ENCODE peak calls at places on chromosomes 7 and 10, in seven cellular contexts. One of them, this sample, is unnamed.

GRCh38 chr10:28201666-28202400 is 101.0 kb downstream of the MPP7 start:
- DNase-seq in colonic mucosa: no peak
- DNase-seq in sigmoid colon: no peak
- DNase-seq in OCI-M1: no peak
- DNase-seq in activated T-helper 1 cell treated with Interleukin-2 at 50 U/mL for 16 hours: no peak
- DNase-seq in activated CD8-positive, alpha-beta memory T cell treated with anti-CD3 and anti-CD28 coated beads for 24 hours: no peak
- DNase-seq in nephron progenitor cell: no peak
- DNase-seq in this sample: no peak

GRCh38 chr7:130322615-130323014 is 22.0 kb upstream of the CPA5 start:
- DNase-seq in activated CD8-positive, alpha-beta memory T cell treated with anti-CD3 and anti-CD28 coated beads for 24 hours: no peak
- DNase-seq in sigmoid colon: no peak
- DNase-seq in colonic mucosa: no peak
- DNase-seq in OCI-M1: no peak
- DNase-seq in nephron progenitor cell: no peak
- DNase-seq in activated T-helper 1 cell treated with Interleukin-2 at 50 U/mL for 16 hours: no peak
- DNase-seq in this sample: no peak

GRCh38 chr7:82364671-82365070 is 78.9 kb downstream of the CACNA2D1 start:
- DNase-seq in colonic mucosa: no peak
- DNase-seq in activated T-helper 1 cell treated with Interleukin-2 at 50 U/mL for 16 hours: no peak
- DNase-seq in nephron progenitor cell: no peak
- DNase-seq in sigmoid colon: no peak
- DNase-seq in OCI-M1: no peak
- DNase-seq in activated CD8-positive, alpha-beta memory T cell treated with anti-CD3 and anti-CD28 coated beads for 24 hours: no peak
- DNase-seq in this sample: no peak

GRCh38 chr7:84154991-84155781 is 39.4 kb downstream of the SEMA3A start:
- DNase-seq in activated T-helper 1 cell treated with Interleukin-2 at 50 U/mL for 16 hours: no peak
- DNase-seq in OCI-M1: no peak
- DNase-seq in colonic mucosa: no peak
- DNase-seq in sigmoid colon: no peak
- DNase-seq in nephron progenitor cell: no peak
- DNase-seq in activated CD8-positive, alpha-beta memory T cell treated with anti-CD3 and anti-CD28 coated beads for 24 hours: no peak
- DNase-seq in this sample: no peak

GRCh38 chr7:120742370-120742769 is 115.6 kb downstream of the TSPAN12 start:
- DNase-seq in activated T-helper 1 cell treated with Interleukin-2 at 50 U/mL for 16 hours: no peak
- DNase-seq in activated CD8-positive, alpha-beta memory T cell treated with anti-CD3 and anti-CD28 coated beads for 24 hours: no peak
- DNase-seq in colonic mucosa: no peak
- DNase-seq in nephron progenitor cell: peak; percentile 15
- DNase-seq in OCI-M1: no peak
- DNase-seq in sigmoid colon: no peak
- DNase-seq in this sample: no peak

GRCh38 chr7:111223802-111224253 is 132.9 kb downstream of the LRRN3 start:
- DNase-seq in OCI-M1: peak; percentile 91
- DNase-seq in nephron progenitor cell: no peak
- DNase-seq in sigmoid colon: no peak
- DNase-seq in activated CD8-positive, alpha-beta memory T cell treated with anti-CD3 and anti-CD28 coated beads for 24 hours: no peak
- DNase-seq in activated T-helper 1 cell treated with Interleukin-2 at 50 U/mL for 16 hours: no peak
- DNase-seq in colonic mucosa: no peak
- DNase-seq in this sample: no peak

GRCh38 chr10:124624006-124624405 is 120.2 kb downstream of the FAM53B start:
- DNase-seq in OCI-M1: no peak
- DNase-seq in nephron progenitor cell: no peak
- DNase-seq in activated T-helper 1 cell treated with Interleukin-2 at 50 U/mL for 16 hours: no peak
- DNase-seq in colonic mucosa: no peak
- DNase-seq in sigmoid colon: no peak
- DNase-seq in activated CD8-positive, alpha-beta memory T cell treated with anti-CD3 and anti-CD28 coated beads for 24 hours: no peak
- DNase-seq in this sample: no peak

GRCh38 chr7:30888783-30889182 is 22.9 kb upstream of the AQP1 start:
- DNase-seq in colonic mucosa: no peak
- DNase-seq in nephron progenitor cell: no peak
- DNase-seq in OCI-M1: no peak
- DNase-seq in sigmoid colon: peak; percentile 79
- DNase-seq in activated CD8-positive, alpha-beta memory T cell treated with anti-CD3 and anti-CD28 coated beads for 24 hours: no peak
- DNase-seq in activated T-helper 1 cell treated with Interleukin-2 at 50 U/mL for 16 hours: no peak
- DNase-seq in this sample: no peak

GRCh38 chr7:70093496-70093895 is 495.2 kb downstream of the AUTS2 start:
- DNase-seq in activated T-helper 1 cell treated with Interleukin-2 at 50 U/mL for 16 hours: no peak
- DNase-seq in OCI-M1: no peak
- DNase-seq in nephron progenitor cell: no peak
- DNase-seq in colonic mucosa: no peak
- DNase-seq in activated CD8-positive, alpha-beta memory T cell treated with anti-CD3 and anti-CD28 coated beads for 24 hours: no peak
- DNase-seq in sigmoid colon: no peak
- DNase-seq in this sample: no peak

GRCh38 chr10:125158528-125159485 is 1.6 kb downstream of the CTBP2 start:
- DNase-seq in sigmoid colon: peak; percentile 71
- DNase-seq in nephron progenitor cell: peak; percentile 49
- DNase-seq in colonic mucosa: peak; percentile 71
- DNase-seq in activated CD8-positive, alpha-beta memory T cell treated with anti-CD3 and anti-CD28 coated beads for 24 hours: no peak
- DNase-seq in OCI-M1: peak; percentile 79
- DNase-seq in activated T-helper 1 cell treated with Interleukin-2 at 50 U/mL for 16 hours: no peak
- DNase-seq in this sample: no peak

GRCh38 chr10:113958631-113959382 is 84.9 kb upstream of the ADRB1 start:
- DNase-seq in nephron progenitor cell: no peak
- DNase-seq in activated T-helper 1 cell treated with Interleukin-2 at 50 U/mL for 16 hours: no peak
- DNase-seq in sigmoid colon: no peak
- DNase-seq in colonic mucosa: peak; percentile 76
- DNase-seq in activated CD8-positive, alpha-beta memory T cell treated with anti-CD3 and anti-CD28 coated beads for 24 hours: no peak
- DNase-seq in OCI-M1: no peak
- DNase-seq in this sample: no peak

GRCh38 chr7:151705744-151706567 is 171.0 kb downstream of the PRKAG2 start:
- DNase-seq in activated T-helper 1 cell treated with Interleukin-2 at 50 U/mL for 16 hours: no peak
- DNase-seq in OCI-M1: no peak
- DNase-seq in sigmoid colon: no peak
- DNase-seq in nephron progenitor cell: peak; percentile 45
- DNase-seq in activated CD8-positive, alpha-beta memory T cell treated with anti-CD3 and anti-CD28 coated beads for 24 hours: peak; percentile 63
- DNase-seq in colonic mucosa: peak; percentile 33
- DNase-seq in this sample: peak; percentile 42

GRCh38 chr7:121081327-121081936 is 92.9 kb downstream of the CPED1 start:
- DNase-seq in OCI-M1: peak; percentile 84
- DNase-seq in activated CD8-positive, alpha-beta memory T cell treated with anti-CD3 and anti-CD28 coated beads for 24 hours: no peak
- DNase-seq in colonic mucosa: no peak
- DNase-seq in nephron progenitor cell: peak; percentile 4
- DNase-seq in sigmoid colon: no peak
- DNase-seq in activated T-helper 1 cell treated with Interleukin-2 at 50 U/mL for 16 hours: no peak
- DNase-seq in this sample: peak; percentile 82

GRCh38 chr7:34064511-34065158 is 159.3 kb downstream of the BMPER start:
- DNase-seq in sigmoid colon: no peak
- DNase-seq in colonic mucosa: no peak
- DNase-seq in activated T-helper 1 cell treated with Interleukin-2 at 50 U/mL for 16 hours: no peak
- DNase-seq in nephron progenitor cell: no peak
- DNase-seq in OCI-M1: no peak
- DNase-seq in activated CD8-positive, alpha-beta memory T cell treated with anti-CD3 and anti-CD28 coated beads for 24 hours: no peak
- DNase-seq in this sample: no peak

GRCh38 chr7:19944363-19945120 is 171.1 kb upstream of the TMEM196 start:
- DNase-seq in OCI-M1: no peak
- DNase-seq in nephron progenitor cell: no peak
- DNase-seq in colonic mucosa: no peak
- DNase-seq in activated T-helper 1 cell treated with Interleukin-2 at 50 U/mL for 16 hours: no peak
- DNase-seq in activated CD8-positive, alpha-beta memory T cell treated with anti-CD3 and anti-CD28 coated beads for 24 hours: no peak
- DNase-seq in sigmoid colon: no peak
- DNase-seq in this sample: no peak

GRCh38 chr7:55192718-55193117 is 172.4 kb upstream of the LANCL2 start:
- DNase-seq in colonic mucosa: no peak
- DNase-seq in sigmoid colon: no peak
- DNase-seq in activated T-helper 1 cell treated with Interleukin-2 at 50 U/mL for 16 hours: no peak
- DNase-seq in activated CD8-positive, alpha-beta memory T cell treated with anti-CD3 and anti-CD28 coated beads for 24 hours: peak; percentile 4
- DNase-seq in nephron progenitor cell: no peak
- DNase-seq in OCI-M1: no peak
- DNase-seq in this sample: no peak

GRCh38 chr7:1083729-1084657 is 3.9 kb upstream of the GPER1 start:
- DNase-seq in activated T-helper 1 cell treated with Interleukin-2 at 50 U/mL for 16 hours: no peak
- DNase-seq in activated CD8-positive, alpha-beta memory T cell treated with anti-CD3 and anti-CD28 coated beads for 24 hours: no peak
- DNase-seq in nephron progenitor cell: no peak
- DNase-seq in colonic mucosa: peak; percentile 88
- DNase-seq in OCI-M1: no peak
- DNase-seq in sigmoid colon: no peak
- DNase-seq in this sample: no peak

GRCh38 chr10:35783305-35783838 is 141.3 kb upstream of the FZD8 start:
- DNase-seq in nephron progenitor cell: no peak
- DNase-seq in OCI-M1: no peak
- DNase-seq in sigmoid colon: no peak
- DNase-seq in colonic mucosa: no peak
- DNase-seq in activated CD8-positive, alpha-beta memory T cell treated with anti-CD3 and anti-CD28 coated beads for 24 hours: no peak
- DNase-seq in activated T-helper 1 cell treated with Interleukin-2 at 50 U/mL for 16 hours: no peak
- DNase-seq in this sample: no peak

GRCh38 chr10:68813554-68813953 is 13.8 kb upstream of the STOX1 start:
- DNase-seq in sigmoid colon: no peak
- DNase-seq in activated T-helper 1 cell treated with Interleukin-2 at 50 U/mL for 16 hours: no peak
- DNase-seq in activated CD8-positive, alpha-beta memory T cell treated with anti-CD3 and anti-CD28 coated beads for 24 hours: no peak
- DNase-seq in colonic mucosa: no peak
- DNase-seq in nephron progenitor cell: no peak
- DNase-seq in OCI-M1: no peak
- DNase-seq in this sample: no peak

GRCh38 chr7:76380623-76380966 is 21.8 kb upstream of the YWHAG start:
- DNase-seq in OCI-M1: no peak
- DNase-seq in nephron progenitor cell: no peak
- DNase-seq in sigmoid colon: no peak
- DNase-seq in colonic mucosa: no peak
- DNase-seq in activated T-helper 1 cell treated with Interleukin-2 at 50 U/mL for 16 hours: no peak
- DNase-seq in activated CD8-positive, alpha-beta memory T cell treated with anti-CD3 and anti-CD28 coated beads for 24 hours: no peak
- DNase-seq in this sample: no peak

GRCh38 chr10:68871731-68872342 is 29.3 kb upstream of the DDX50 start:
- DNase-seq in OCI-M1: no peak
- DNase-seq in nephron progenitor cell: no peak
- DNase-seq in sigmoid colon: no peak
- DNase-seq in colonic mucosa: no peak
- DNase-seq in activated CD8-positive, alpha-beta memory T cell treated with anti-CD3 and anti-CD28 coated beads for 24 hours: no peak
- DNase-seq in activated T-helper 1 cell treated with Interleukin-2 at 50 U/mL for 16 hours: no peak
- DNase-seq in this sample: no peak

GRCh38 chr7:80732635-80733034 is 94.2 kb downstream of the CD36 start:
- DNase-seq in activated CD8-positive, alpha-beta memory T cell treated with anti-CD3 and anti-CD28 coated beads for 24 hours: no peak
- DNase-seq in colonic mucosa: no peak
- DNase-seq in activated T-helper 1 cell treated with Interleukin-2 at 50 U/mL for 16 hours: no peak
- DNase-seq in nephron progenitor cell: no peak
- DNase-seq in sigmoid colon: no peak
- DNase-seq in OCI-M1: peak; percentile 82
- DNase-seq in this sample: no peak

GRCh38 chr7:91692800-91693199 is 187.7 kb downstream of the MTERF1 start:
- DNase-seq in activated CD8-positive, alpha-beta memory T cell treated with anti-CD3 and anti-CD28 coated beads for 24 hours: no peak
- DNase-seq in nephron progenitor cell: no peak
- DNase-seq in activated T-helper 1 cell treated with Interleukin-2 at 50 U/mL for 16 hours: no peak
- DNase-seq in OCI-M1: no peak
- DNase-seq in colonic mucosa: no peak
- DNase-seq in sigmoid colon: no peak
- DNase-seq in this sample: no peak

GRCh38 chr10:100370976-100371706 is 24.1 kb downstream of the SCD start:
- DNase-seq in nephron progenitor cell: peak; percentile 64
- DNase-seq in sigmoid colon: peak; percentile 85
- DNase-seq in activated T-helper 1 cell treated with Interleukin-2 at 50 U/mL for 16 hours: peak; percentile 26
- DNase-seq in colonic mucosa: peak; percentile 95
- DNase-seq in activated CD8-positive, alpha-beta memory T cell treated with anti-CD3 and anti-CD28 coated beads for 24 hours: peak; percentile 84
- DNase-seq in OCI-M1: peak; percentile 96
- DNase-seq in this sample: peak; percentile 34

GRCh38 chr7:133797818-133798485 is 329.2 kb upstream of the LRGUK start:
- DNase-seq in colonic mucosa: no peak
- DNase-seq in activated T-helper 1 cell treated with Interleukin-2 at 50 U/mL for 16 hours: no peak
- DNase-seq in OCI-M1: no peak
- DNase-seq in sigmoid colon: no peak
- DNase-seq in activated CD8-positive, alpha-beta memory T cell treated with anti-CD3 and anti-CD28 coated beads for 24 hours: no peak
- DNase-seq in nephron progenitor cell: no peak
- DNase-seq in this sample: no peak

GRCh38 chr10:71324743-71325142 is 5.7 kb downstream of the SLC29A3 start:
- DNase-seq in nephron progenitor cell: no peak
- DNase-seq in activated T-helper 1 cell treated with Interleukin-2 at 50 U/mL for 16 hours: no peak
- DNase-seq in sigmoid colon: no peak
- DNase-seq in activated CD8-positive, alpha-beta memory T cell treated with anti-CD3 and anti-CD28 coated beads for 24 hours: no peak
- DNase-seq in OCI-M1: no peak
- DNase-seq in colonic mucosa: no peak
- DNase-seq in this sample: no peak

GRCh38 chr7:1715671-1716074 is 45.6 kb downstream of the ELFN1 start:
- DNase-seq in sigmoid colon: no peak
- DNase-seq in nephron progenitor cell: no peak
- DNase-seq in activated T-helper 1 cell treated with Interleukin-2 at 50 U/mL for 16 hours: no peak
- DNase-seq in activated CD8-positive, alpha-beta memory T cell treated with anti-CD3 and anti-CD28 coated beads for 24 hours: no peak
- DNase-seq in OCI-M1: no peak
- DNase-seq in colonic mucosa: no peak
- DNase-seq in this sample: no peak

GRCh38 chr10:73232887-73233286 is 14.2 kb downstream of the DNAJC9 start:
- DNase-seq in activated T-helper 1 cell treated with Interleukin-2 at 50 U/mL for 16 hours: no peak
- DNase-seq in nephron progenitor cell: no peak
- DNase-seq in OCI-M1: no peak
- DNase-seq in colonic mucosa: no peak
- DNase-seq in activated CD8-positive, alpha-beta memory T cell treated with anti-CD3 and anti-CD28 coated beads for 24 hours: no peak
- DNase-seq in sigmoid colon: no peak
- DNase-seq in this sample: no peak

GRCh38 chr7:16265184-16265804 is 156.0 kb downstream of the CRPPA start:
- DNase-seq in activated T-helper 1 cell treated with Interleukin-2 at 50 U/mL for 16 hours: no peak
- DNase-seq in sigmoid colon: no peak
- DNase-seq in nephron progenitor cell: no peak
- DNase-seq in OCI-M1: peak; percentile 8
- DNase-seq in activated CD8-positive, alpha-beta memory T cell treated with anti-CD3 and anti-CD28 coated beads for 24 hours: no peak
- DNase-seq in colonic mucosa: no peak
- DNase-seq in this sample: no peak

GRCh38 chr10:91210435-91210834 is 10.0 kb upstream of the PCGF5 start:
- DNase-seq in OCI-M1: no peak
- DNase-seq in sigmoid colon: no peak
- DNase-seq in colonic mucosa: peak; percentile 80
- DNase-seq in activated T-helper 1 cell treated with Interleukin-2 at 50 U/mL for 16 hours: no peak
- DNase-seq in activated CD8-positive, alpha-beta memory T cell treated with anti-CD3 and anti-CD28 coated beads for 24 hours: no peak
- DNase-seq in nephron progenitor cell: no peak
- DNase-seq in this sample: peak; percentile 97

GRCh38 chr7:831596-832291 is 532 bp upstream of the SUN1 start:
- DNase-seq in colonic mucosa: no peak
- DNase-seq in activated CD8-positive, alpha-beta memory T cell treated with anti-CD3 and anti-CD28 coated beads for 24 hours: peak; percentile 65
- DNase-seq in sigmoid colon: no peak
- DNase-seq in activated T-helper 1 cell treated with Interleukin-2 at 50 U/mL for 16 hours: no peak
- DNase-seq in nephron progenitor cell: no peak
- DNase-seq in OCI-M1: peak; percentile 44
- DNase-seq in this sample: peak; percentile 73